ENCODE peak calls at places on chromosomes 16 and 17, in ten cellular contexts. D, P, U, O, X, Q, B, G, F and J are unnamed samples.

GRCh38 chr17:32936894-32937500 is 9.0 kb downstream of the TMEM98 start:
- DNase-seq in D (peak), P (peak), U (peak), O (peak), X (no peak), Q (peak), B (peak), G (peak), F (peak), J (peak)

GRCh38 chr16:29982560-29983419 is 9.1 kb downstream of the TAOK2 start:
- DNase-seq in D (no peak), P (no peak), U (no peak), O (no peak), X (no peak), Q (no peak), B (no peak), G (peak), F (no peak), J (no peak)

GRCh38 chr17:4642286-4642685 is 808 bp upstream of the ALOX15 start:
- DNase-seq in D (no peak), P (no peak), U (no peak), O (no peak), X (no peak), Q (no peak), B (no peak), G (no peak), F (no peak), J (no peak)

GRCh38 chr16:82368041-82368440 is 198.0 kb upstream of the MPHOSPH6 start:
- DNase-seq in D (no peak), P (no peak), U (peak), O (peak), X (no peak), Q (peak), B (no peak), G (no peak), F (peak), J (peak)

GRCh38 chr17:10875984-10876555 is 38.2 kb upstream of the PIRT start:
- DNase-seq in D (peak), P (no peak), U (peak), O (peak), X (no peak), Q (peak), B (no peak), G (peak), F (peak), J (peak)

GRCh38 chr16:3087243-3087791 is 11.8 kb downstream of the ZSCAN10 start:
- DNase-seq in D (no peak), P (no peak), U (peak), O (no peak), X (no peak), Q (no peak), B (no peak), G (no peak), F (no peak), J (peak)

GRCh38 chr16:87705780-87706277 is 60.0 kb downstream of the KLHDC4 start:
- DNase-seq in D (no peak), P (no peak), U (no peak), O (peak), X (no peak), Q (no peak), B (no peak), G (no peak), F (no peak), J (no peak)

GRCh38 chr17:28946239-28946638 is 5.1 kb downstream of the PHF12 start:
- DNase-seq in D (no peak), P (no peak), U (no peak), O (no peak), X (no peak), Q (peak), B (no peak), G (no peak), F (no peak), J (no peak)

GRCh38 chr17:21250719-21251305 is 2.4 kb downstream of the NATD1 start:
- DNase-seq in D (no peak), P (no peak), U (no peak), O (no peak), X (no peak), Q (no peak), B (no peak), G (no peak), F (no peak), J (no peak)

GRCh38 chr17:72282439-72283029 is 161.7 kb downstream of the SOX9 start:
- DNase-seq in D (no peak), P (no peak), U (no peak), O (no peak), X (no peak), Q (no peak), B (no peak), G (no peak), F (no peak), J (no peak)

GRCh38 chr17:17018612-17019429 is 23.4 kb upstream of the MPRIP start:
- DNase-seq in D (no peak), P (peak), U (no peak), O (peak), X (no peak), Q (no peak), B (no peak), G (peak), F (no peak), J (no peak)

GRCh38 chr17:44386182-44386525 is 3.3 kb downstream of the ITGA2B start:
- DNase-seq in D (no peak), P (no peak), U (no peak), O (no peak), X (no peak), Q (no peak), B (peak), G (no peak), F (no peak), J (no peak)

GRCh38 chr17:77345260-77345910 is 204.6 kb downstream of the SEC14L1 start:
- DNase-seq in D (no peak), P (peak), U (no peak), O (peak), X (no peak), Q (no peak), B (peak), G (no peak), F (no peak), J (peak)

GRCh38 chr16:2774161-2774891 is 2.8 kb downstream of the ELOB start:
- DNase-seq in D (no peak), P (no peak), U (no peak), O (no peak), X (no peak), Q (no peak), B (no peak), G (peak), F (no peak), J (no peak)

GRCh38 chr17:3747805-3748204 is 24.1 kb downstream of the HASPIN start:
- DNase-seq in D (no peak), P (no peak), U (no peak), O (no peak), X (no peak), Q (no peak), B (no peak), G (no peak), F (no peak), J (no peak)

GRCh38 chr17:76658387-76658705 is 14.8 kb upstream of the ST6GALNAC1 start:
- DNase-seq in D (no peak), P (no peak), U (no peak), O (no peak), X (no peak), Q (no peak), B (no peak), G (no peak), F (no peak), J (no peak)

GRCh38 chr16:2308089-2308962 is 32.2 kb downstream of the ABCA3 start:
- DNase-seq in D (no peak), P (no peak), U (no peak), O (no peak), X (no peak), Q (no peak), B (no peak), G (no peak), F (no peak), J (no peak)

GRCh38 chr16:66344533-66345145 is 21.9 kb upstream of the CDH5 start:
- DNase-seq in D (no peak), P (no peak), U (peak), O (no peak), X (no peak), Q (peak), B (no peak), G (no peak), F (no peak), J (no peak)

GRCh38 chr16:54359086-54359485 is 72.5 kb upstream of the IRX3 start:
- DNase-seq in D (no peak), P (no peak), U (no peak), O (no peak), X (no peak), Q (no peak), B (no peak), G (no peak), F (no peak), J (no peak)

GRCh38 chr17:7237761-7238417 is 1.4 kb downstream of the PHF23 start:
- DNase-seq in D (peak), P (no peak), U (peak), O (peak), X (peak), Q (peak), B (peak), G (peak), F (no peak), J (peak)
- TF ChIP-seq POLR2A in D (no peak), P (no peak), U (no peak), O (no peak), X (peak), Q (peak), B (no peak), G (no peak), F (no peak), J (no peak)

GRCh38 chr17:49216953-49217650 is 6.6 kb downstream of the ABI3 start:
- DNase-seq in D (no peak), P (no peak), U (no peak), O (peak), X (peak), Q (no peak), B (peak), G (no peak), F (no peak), J (peak)
- TF ChIP-seq POLR2A in D (no peak), P (no peak), U (no peak), O (no peak), X (no peak), Q (no peak), B (no peak), G (no peak), F (no peak), J (no peak)

GRCh38 chr17:78694805-78695531 is 87.1 kb downstream of the CYTH1 start:
- DNase-seq in D (no peak), P (no peak), U (no peak), O (no peak), X (no peak), Q (no peak), B (no peak), G (no peak), F (no peak), J (no peak)
- TF ChIP-seq POLR2A in D (no peak), P (no peak), U (no peak), O (no peak), X (no peak), Q (no peak), B (no peak), G (no peak), F (no peak), J (no peak)

DNA sequence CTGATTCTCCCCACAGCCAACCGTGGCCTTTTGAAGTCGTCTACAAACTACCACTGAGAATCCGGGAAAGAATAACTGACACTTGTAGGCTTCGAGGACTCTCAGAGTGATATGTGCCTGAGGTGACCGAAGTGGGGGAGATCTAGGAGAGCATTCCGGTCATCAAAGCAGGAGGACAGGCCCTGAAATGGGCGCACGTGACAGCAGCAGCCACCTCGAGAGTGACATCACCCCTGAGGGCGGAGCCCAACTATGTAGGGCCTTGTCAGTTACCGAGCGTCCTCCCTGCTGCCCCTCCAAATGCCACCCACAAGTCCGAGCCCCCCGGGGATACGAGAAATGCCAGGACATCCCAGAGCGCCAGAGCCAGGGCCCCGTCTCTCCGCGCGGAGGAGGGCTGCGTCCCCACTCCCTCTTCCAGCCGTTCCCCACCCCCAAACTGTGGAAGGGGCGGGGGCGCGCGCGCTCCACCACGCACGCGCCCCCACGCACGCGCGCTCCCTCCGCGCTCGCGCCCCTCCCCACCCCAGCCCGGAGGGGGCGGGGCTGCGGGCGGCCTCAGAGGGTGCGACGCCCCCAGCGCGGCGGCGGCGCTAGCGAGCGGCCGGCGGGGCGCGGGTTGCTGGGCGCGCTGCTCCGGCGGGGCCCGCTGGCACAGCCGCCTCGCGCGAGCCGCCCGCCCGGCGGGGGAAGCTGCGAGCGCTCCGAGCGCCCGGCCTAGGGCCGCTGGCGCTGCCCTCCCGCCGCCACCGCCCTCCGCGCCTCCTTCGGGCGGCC is at the start of gene TANC2:
- DNase-seq in D (peak), P (peak), U (peak), O (peak), X (peak), Q (peak), B (peak), G (peak), F (peak), J (peak)
- TF ChIP-seq POLR2A in D (peak), P (peak), U (peak), O (no peak), X (peak), Q (no peak), B (no peak), G (no peak), F (peak), J (peak)

DNA sequence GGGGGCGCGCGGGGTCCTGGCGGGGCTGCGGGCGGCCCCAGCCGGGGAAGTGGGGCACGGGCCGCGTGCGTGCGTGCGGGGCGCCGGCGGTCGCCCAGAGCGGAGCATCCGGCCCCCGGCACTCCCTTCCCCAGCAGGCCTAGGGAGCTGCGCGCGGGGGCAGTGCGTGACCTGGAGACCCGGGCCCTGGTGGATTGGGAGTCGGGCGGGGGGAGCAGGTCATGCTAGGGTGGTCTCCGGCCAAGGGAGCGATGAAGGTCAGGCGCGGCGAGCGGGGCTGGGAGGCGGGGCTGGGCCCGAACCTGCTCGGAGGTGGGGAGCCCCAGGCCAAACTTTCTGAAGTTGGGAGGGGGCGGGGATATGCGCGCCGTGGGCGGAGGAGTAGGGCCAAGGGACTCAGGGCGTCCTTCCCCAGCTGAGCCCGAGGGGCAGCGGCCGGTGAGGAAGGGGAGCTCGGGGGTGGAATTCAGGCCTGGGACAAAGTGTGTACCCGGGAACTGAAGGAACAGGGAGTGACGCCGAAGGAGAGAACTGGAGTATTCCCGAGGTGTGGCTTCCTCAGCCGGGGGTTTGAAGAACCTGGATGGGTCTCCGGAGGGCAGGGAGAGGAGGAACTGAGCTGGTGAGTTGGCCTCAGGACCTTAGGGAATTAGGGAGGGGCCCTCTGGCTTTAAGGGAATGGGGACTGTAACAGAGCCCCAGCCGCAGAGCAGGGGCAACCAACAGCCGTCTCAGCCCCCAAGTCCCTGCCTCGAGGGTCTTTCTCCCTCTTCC is 574 bp downstream of the XYLT2 start:
- DNase-seq in D (peak), P (no peak), U (no peak), O (peak), X (no peak), Q (no peak), B (peak), G (peak), F (no peak), J (peak)
- TF ChIP-seq POLR2A in D (no peak), P (no peak), U (no peak), O (no peak), X (no peak), Q (peak), B (no peak), G (no peak), F (no peak), J (no peak)